ENCODE peak calls at places on chromosomes 11 and 22, in four cellular contexts. V, E, T and G are unnamed samples.

GRCh38 chr22:49849161-49850020 is 4.3 kb upstream of the ZBED4 start:
- DNase-seq in E (peak), V (no peak), T (no peak), G (no peak)

GRCh38 chr11:72744474-72744873 is 7.7 kb downstream of the ARAP1 start:
- DNase-seq in T (no peak), V (no peak), E (no peak), G (no peak)

GRCh38 chr11:86523738-86524602 is 148.4 kb downstream of the ME3 start:
- DNase-seq in E (no peak), T (no peak), V (no peak), G (no peak)

GRCh38 chr11:26976389-26976788 is 17.5 kb upstream of the FIBIN start:
- DNase-seq in E (no peak), V (no peak), T (no peak), G (no peak)

GRCh38 chr11:110431212-110432073 is 1.7 kb downstream of the FDX1 start:
- DNase-seq in V (no peak), T (peak), E (no peak), G (no peak)

GRCh38 chr22:19817561-19818263 is 37.0 kb downstream of the GNB1L start:
- DNase-seq in V (no peak), T (no peak), E (no peak), G (peak)

GRCh38 chr11:128517457-128518230 is 69.7 kb downstream of the ETS1 start:
- DNase-seq in T (peak), V (no peak), E (no peak), G (no peak)

GRCh38 chr11:86952933-86953637 is 2.1 kb downstream of the FZD4 start:
- DNase-seq in T (no peak), E (no peak), V (no peak), G (no peak)

GRCh38 chr22:22598144-22598543 is 39.1 kb upstream of the PRAME start:
- DNase-seq in E (no peak), T (no peak), V (no peak), G (no peak)

GRCh38 chr11:116852261-116853125 is 15.1 kb upstream of the APOA1 start:
- DNase-seq in E (no peak), T (no peak), V (no peak), G (no peak)

GRCh38 chr22:42277988-42278776 is 7.7 kb upstream of the TCF20 start:
- DNase-seq in E (no peak), T (no peak), V (no peak), G (no peak)

GRCh38 chr11:42344204-42344792 is 884.8 kb upstream of the LRRC4C start:
- DNase-seq in E (no peak), V (no peak), T (no peak), G (peak)

GRCh38 chr11:126495281-126495680 is 139.8 kb downstream of the ST3GAL4 start:
- DNase-seq in T (no peak), E (no peak), V (no peak), G (no peak)

GRCh38 chr11:35477871-35478270 is 47.5 kb downstream of the PAMR1 start:
- DNase-seq in E (no peak), T (no peak), V (no peak), G (no peak)
- H3K27ac ChIP-seq in E (no peak), T (no peak), V (no peak), G (no peak)

GRCh38 chr22:32852346-32853251 is 51.1 kb downstream of the TIMP3 start:
- DNase-seq in E (no peak), T (peak), V (peak), G (no peak)
- H3K27ac ChIP-seq in E (no peak), T (no peak), V (peak), G (peak)

DNA sequence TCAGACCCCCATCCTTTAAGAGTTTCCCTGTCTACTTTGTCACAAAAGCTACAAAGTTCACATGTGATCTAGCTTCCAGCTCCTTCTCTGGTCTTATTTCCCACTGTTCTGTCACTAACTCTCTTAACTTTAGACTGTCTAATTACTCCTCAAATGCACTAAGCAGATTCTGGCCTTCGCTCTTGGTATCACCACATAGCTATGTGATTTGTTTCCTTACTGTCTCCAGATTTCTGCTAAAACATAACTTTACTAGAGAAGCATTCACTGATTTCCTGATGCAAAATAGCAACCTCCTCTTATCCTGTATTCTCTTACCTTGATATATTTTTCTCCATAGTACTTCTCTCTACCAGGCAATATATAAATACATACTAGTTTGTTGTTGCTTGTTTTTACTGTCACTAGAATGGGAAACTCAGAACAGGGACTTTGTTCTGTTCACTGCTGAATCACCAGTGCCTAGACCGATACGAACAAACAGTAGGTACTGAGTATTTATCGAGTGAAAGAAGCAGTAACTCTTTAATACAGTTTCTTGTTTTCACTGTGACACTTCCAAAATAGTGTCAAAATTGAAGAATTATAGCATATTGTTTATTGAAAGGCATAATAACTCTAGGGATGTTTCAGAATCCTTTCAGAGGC is 205.6 kb downstream of the DDX10 start:
- DNase-seq in T (no peak), V (no peak), E (no peak), G (no peak)
- H3K27ac ChIP-seq in T (no peak), V (no peak), E (no peak), G (no peak)

GRCh38 chr11:94771390-94771789 is 3.2 kb downstream of the AMOTL1 start:
- DNase-seq in V (no peak), E (no peak), T (no peak), G (peak)

GRCh38 chr11:94773842-94774241 is 5.7 kb downstream of the AMOTL1 start:
- DNase-seq in V (no peak), T (no peak), E (no peak), G (no peak)

GRCh38 chr11:94769897-94770296 is 1.7 kb downstream of the AMOTL1 start:
- DNase-seq in V (no peak), T (peak), E (no peak), G (peak)

GRCh38 chr11:94770563-94771120 is 2.5 kb downstream of the AMOTL1 start:
- DNase-seq in E (no peak), T (no peak), V (no peak), G (no peak)

GRCh38 chr11:94771951-94772350 is 3.8 kb downstream of the AMOTL1 start:
- DNase-seq in V (no peak), T (no peak), E (no peak), G (no peak)
- H3K27ac ChIP-seq in V (no peak), T (no peak), E (no peak), G (no peak)

DNA sequence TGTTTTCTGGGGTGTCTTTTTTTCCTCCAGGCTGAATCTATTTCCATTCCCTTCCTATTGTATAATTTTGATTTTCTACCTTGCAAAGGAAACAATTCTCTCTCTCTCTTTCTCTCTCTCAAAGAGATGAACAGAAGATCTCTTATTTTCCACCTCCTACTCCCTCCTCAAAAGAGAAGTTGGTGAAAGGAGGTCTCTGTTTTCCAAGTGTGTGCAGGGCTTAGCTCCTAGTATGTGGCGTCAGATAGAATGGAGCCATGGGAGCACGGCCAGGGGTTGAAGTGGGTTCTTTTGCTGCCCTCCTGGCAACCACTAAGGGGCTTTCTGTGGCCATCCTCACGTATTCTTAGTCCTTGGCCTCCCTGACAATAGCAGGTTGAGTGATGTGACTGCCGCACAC is 480 bp downstream of the TRIM34 start:
- DNase-seq in T (no peak), E (no peak), V (no peak), G (no peak)
- H3K27ac ChIP-seq in T (no peak), E (peak), V (peak), G (peak)

GRCh38 chr11:34219279-34219678 is 113.8 kb downstream of the NAT10 start:
- DNase-seq in E (no peak), T (no peak), V (no peak), G (no peak)
- H3K27ac ChIP-seq in E (no peak), T (no peak), V (no peak), G (no peak)

DNA sequence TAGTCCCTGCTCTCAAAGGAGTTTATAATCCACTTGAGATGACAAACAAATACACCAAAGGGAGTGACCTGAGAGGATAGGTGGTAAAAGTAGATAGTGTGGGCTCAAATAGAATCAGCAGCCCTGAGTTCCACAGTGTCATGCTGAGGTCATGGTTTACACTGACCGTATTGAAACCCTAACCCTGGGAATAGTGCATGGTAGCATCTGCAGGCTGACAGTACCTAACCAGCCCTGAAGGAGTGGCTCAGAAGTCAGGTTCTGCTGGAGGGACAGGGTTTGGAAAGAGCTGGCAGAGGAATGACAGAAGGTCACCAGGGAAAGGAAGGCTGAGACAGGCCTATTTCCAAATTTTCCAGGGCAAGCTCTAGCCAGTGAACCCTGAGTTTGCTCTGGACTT is 9.2 kb upstream of the TMPRSS5 start:
- DNase-seq in V (no peak), E (no peak), T (no peak), G (no peak)
- H3K27ac ChIP-seq in V (peak), E (no peak), T (no peak), G (no peak)

GRCh38 chr11:48105096-48105990 is 111.3 kb upstream of the OR4B1 start:
- DNase-seq in E (no peak), T (peak), V (no peak), G (no peak)
- H3K27ac ChIP-seq in E (no peak), T (peak), V (peak), G (no peak)